ENCODE peak calls at places on chromosome 2, in ten cellular contexts. Q is NCI-H1694; T is HFFc6; I is GM12892; Z is SK-N-DZ; H is activated T-cell treated with anti-CD3 and anti-CD28 coated beads, Interleukin-2, amount 50 U/mL, for 24 hours; M is IMR-90; R is stomach; E is activated CD8-positive, alpha-beta memory T cell treated with anti-CD3 and anti-CD28 coated beads for 4 hours; N is type B pancreatic cell. V is an unnamed sample.

GRCh38 chr2:238139141-238139840 is 823 bp downstream of the KLHL30 start:
- DNase-seq in M (no peak), Z (no peak), I (peak), H (peak), E (no peak), R (no peak), T (no peak), Q (no peak), N (no peak), V (no peak)

GRCh38 chr2:146388757-146389156 is 1456.1 kb upstream of the ACVR2A start:
- DNase-seq in N (no peak), M (no peak), Q (no peak), Z (no peak), R (no peak), H (no peak), T (peak), E (no peak), I (no peak), V (no peak)

GRCh38 chr2:65377556-65378307 is 54.7 kb downstream of the SPRED2 start:
- DNase-seq in T (peak), I (no peak), R (no peak), N (no peak), E (no peak), Z (no peak), H (no peak), Q (no peak), M (peak), V (no peak)

GRCh38 chr2:205714058-205714776 is 31.9 kb downstream of the NRP2 start:
- DNase-seq in M (peak), Z (no peak), R (no peak), E (no peak), Q (no peak), H (no peak), I (peak), T (no peak), N (no peak), V (no peak)

GRCh38 chr2:44707945-44708645 is 233.4 kb upstream of the SIX3 start:
- DNase-seq in I (no peak), Q (peak), N (no peak), Z (no peak), M (no peak), H (no peak), T (no peak), R (no peak), E (no peak), V (no peak)

GRCh38 chr2:25589676-25590205 is 83.6 kb downstream of the DTNB start:
- DNase-seq in N (no peak), E (no peak), H (no peak), Q (no peak), M (no peak), R (no peak), Z (no peak), T (no peak), I (no peak), V (no peak)

GRCh38 chr2:95057535-95058453 is 32.3 kb downstream of the MAL start:
- DNase-seq in H (no peak), N (no peak), T (no peak), R (peak), Z (no peak), I (no peak), E (no peak), M (no peak), Q (no peak), V (peak)

GRCh38 chr2:183404392-183404791 is 280.1 kb downstream of the NUP35 start:
- DNase-seq in Q (no peak), I (no peak), R (no peak), M (no peak), Z (no peak), E (no peak), H (no peak), N (no peak), T (no peak), V (no peak)

GRCh38 chr2:66283776-66284175 is 151.1 kb upstream of the MEIS1 start:
- DNase-seq in Q (no peak), I (no peak), M (no peak), E (no peak), N (no peak), H (no peak), Z (no peak), R (no peak), T (no peak), V (no peak)

GRCh38 chr2:86238354-86238753 is 39.1 kb downstream of the MRPL35 start:
- DNase-seq in H (peak), E (no peak), R (no peak), Q (no peak), I (peak), Z (no peak), N (no peak), M (no peak), T (no peak), V (no peak)

GRCh38 chr2:3009499-3009882 is 368.1 kb downstream of the EIPR1 start:
- DNase-seq in T (no peak), N (no peak), M (no peak), H (no peak), Q (no peak), E (no peak), I (no peak), R (no peak), Z (no peak), V (no peak)

GRCh38 chr2:7795358-7796199 is 878.4 kb downstream of the RNF144A start:
- DNase-seq in Q (no peak), T (no peak), Z (no peak), H (no peak), I (no peak), N (no peak), R (no peak), M (peak), E (no peak), V (no peak)

GRCh38 chr2:151720521-151720920 is 13.8 kb downstream of the NEB start:
- DNase-seq in H (no peak), E (no peak), Z (no peak), T (no peak), R (no peak), M (no peak), Q (no peak), N (no peak), I (no peak), V (no peak)

GRCh38 chr2:119352357-119352756 is 14.3 kb downstream of the C2orf76 start:
- DNase-seq in R (no peak), Q (peak), T (no peak), I (no peak), E (no peak), Z (no peak), N (no peak), H (no peak), M (no peak), V (no peak)

GRCh38 chr2:127359520-127359919 is 28.3 kb downstream of the MAP3K2 start:
- DNase-seq in Z (no peak), I (no peak), T (no peak), E (no peak), Q (no peak), M (no peak), R (no peak), N (no peak), H (no peak), V (no peak)